ENCODE peak calls at places on chromosomes 2 and 18, in five cellular contexts. A is SJCRH30, W is psoas muscle, D is A549, Z is WERI-Rb-1. F is an unnamed sample.

GRCh38 chr2:31476511-31477171 is 62.1 kb upstream of the XDH start:
- DNase-seq in Z (no peak), D (no peak), W (no peak), A (no peak), F (no peak)

GRCh38 chr2:15159751-15160177 is 401.4 kb downstream of the NBAS start:
- DNase-seq in A (peak), Z (peak), D (peak), W (no peak), F (peak)

GRCh38 chr18:28018361-28018760 is 158.6 kb downstream of the CDH2 start:
- DNase-seq in W (no peak), Z (no peak), D (no peak), A (no peak), F (no peak)

GRCh38 chr2:26460613-26461031 is 17.3 kb downstream of the OTOF start:
- DNase-seq in W (peak), Z (peak), D (no peak), A (no peak), F (no peak)

GRCh38 chr2:128790541-128790944 is 471.9 kb upstream of the HS6ST1 start:
- DNase-seq in Z (no peak), W (no peak), A (no peak), D (no peak), F (no peak)

GRCh38 chr18:24657461-24657860 is 197.0 kb downstream of the HRH4 start:
- DNase-seq in A (peak), D (no peak), W (no peak), Z (peak), F (no peak)

GRCh38 chr18:78666666-78667335 is 312.8 kb upstream of the SALL3 start:
- DNase-seq in A (no peak), Z (no peak), D (no peak), W (peak), F (no peak)

GRCh38 chr2:220935789-220936321 is 636.2 kb downstream of the EPHA4 start:
- DNase-seq in D (no peak), W (no peak), Z (no peak), A (no peak), F (no peak)

GRCh38 chr18:59881728-59882685 is 17.8 kb upstream of the PMAIP1 start:
- DNase-seq in A (no peak), D (peak), W (no peak), Z (no peak), F (peak)

GRCh38 chr2:98140210-98140609 is 53.2 kb downstream of the VWA3B start:
- DNase-seq in D (no peak), A (peak), W (peak), Z (peak), F (no peak)

GRCh38 chr18:43664487-43665008 is 387.3 kb upstream of the SYT4 start:
- DNase-seq in D (no peak), W (no peak), A (no peak), Z (no peak), F (no peak)
- H3K27ac ChIP-seq in D (no peak), W (no peak), A (no peak), Z (no peak), F (no peak)

GRCh38 chr2:224222320-224222719 is 179.6 kb downstream of the FAM124B start:
- DNase-seq in A (no peak), Z (no peak), W (no peak), D (peak), F (no peak)
- H3K27ac ChIP-seq in A (no peak), Z (no peak), W (no peak), D (peak), F (no peak)

GRCh38 chr2:191166756-191167445 is 16.1 kb upstream of the STAT4 start:
- DNase-seq in W (no peak), D (no peak), A (no peak), Z (no peak), F (no peak)
- H3K27ac ChIP-seq in W (peak), D (peak), A (no peak), Z (no peak), F (no peak)

GRCh38 chr2:85954192-85954900 is 65.6 kb upstream of the ST3GAL5 start:
- DNase-seq in W (no peak), D (no peak), A (no peak), Z (no peak), F (no peak)
- H3K27ac ChIP-seq in W (no peak), D (peak), A (no peak), Z (no peak), F (no peak)

GRCh38 chr2:10240161-10240681 is 62.5 kb upstream of the HPCAL1 start:
- DNase-seq in A (no peak), D (no peak), W (peak), Z (no peak), F (no peak)

GRCh38 chr2:10239561-10239967 is 63.1 kb upstream of the HPCAL1 start:
- DNase-seq in Z (no peak), W (peak), D (no peak), A (no peak), F (no peak)

GRCh38 chr2:10241641-10242430 is 60.9 kb upstream of the HPCAL1 start:
- DNase-seq in W (peak), D (no peak), Z (no peak), A (no peak), F (no peak)

GRCh38 chr2:10242451-10242850 is 60.3 kb upstream of the HPCAL1 start:
- DNase-seq in W (peak), D (no peak), A (no peak), Z (no peak), F (no peak)

GRCh38 chr2:10240911-10241610 is 61.6 kb upstream of the HPCAL1 start:
- DNase-seq in Z (no peak), A (no peak), D (no peak), W (peak), F (no peak)
- H3K27ac ChIP-seq in Z (no peak), A (no peak), D (no peak), W (no peak), F (no peak)

GRCh38 chr18:63106727-63107126 is 212.8 kb downstream of the BCL2 start:
- DNase-seq in W (no peak), Z (no peak), D (no peak), A (no peak), F (no peak)
- H3K27ac ChIP-seq in W (no peak), Z (no peak), D (no peak), A (no peak), F (no peak)

GRCh38 chr18:74040008-74040407 is 107.6 kb downstream of the FBXO15 start:
- DNase-seq in W (no peak), D (no peak), Z (no peak), A (no peak), F (no peak)

DNA sequence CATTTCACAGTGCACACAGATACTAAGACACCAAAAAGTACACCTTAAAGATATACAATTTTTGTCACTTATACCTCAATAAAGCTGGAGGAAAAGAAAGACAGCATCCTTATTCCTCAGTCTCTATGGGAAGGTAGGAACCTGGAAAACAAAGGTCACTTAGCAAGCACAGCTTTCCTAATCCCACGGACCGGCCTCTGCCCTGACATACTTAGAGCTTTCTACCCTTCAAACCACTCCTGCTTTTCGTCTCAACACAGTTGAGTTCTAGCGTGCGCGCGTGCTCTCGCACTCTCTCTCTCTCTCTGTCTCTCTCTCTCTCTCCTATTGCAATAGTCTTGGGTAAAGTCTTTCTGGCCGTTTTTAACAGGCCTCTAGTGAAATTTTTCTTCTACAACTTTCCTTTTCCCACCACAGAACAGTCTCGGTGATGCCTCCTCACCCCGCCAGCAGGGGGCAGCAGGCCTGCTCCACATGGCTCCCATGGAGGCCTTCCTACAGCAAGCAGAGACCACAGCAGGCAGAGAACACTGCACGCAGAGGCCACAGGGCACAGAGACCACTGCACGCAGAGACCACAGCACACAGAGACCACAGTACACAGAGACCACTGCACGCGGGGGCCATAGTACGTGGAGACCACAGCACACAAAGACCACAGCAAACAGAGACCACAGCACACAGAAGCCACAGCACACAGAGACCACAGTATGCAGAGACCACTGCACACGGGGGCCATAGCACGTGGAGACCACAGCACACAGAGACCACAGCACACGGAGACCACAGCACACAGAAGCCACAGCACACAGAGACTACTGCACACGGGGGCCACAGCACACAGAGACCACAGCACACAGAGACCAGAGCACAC is 106.9 kb downstream of the FBXO15 start:
- DNase-seq in Z (peak), D (peak), A (peak), W (no peak), F (peak)
- H3K27ac ChIP-seq in Z (no peak), D (no peak), A (no peak), W (no peak), F (no peak)

F was measured in small intestine.